ENCODE peak calls at places on chromosomes 2 and 18, in six cellular contexts. U, Y, R, S, W and A are unnamed samples.

GRCh38 chr18:67232991-67233390 is 283.5 kb downstream of the DSEL start:
- DNase-seq in U (no peak), Y (no peak), R (no peak), S (no peak), W (no peak), A (no peak)

GRCh38 chr18:22378672-22379282 is 38.9 kb downstream of the CTAGE1 start:
- DNase-seq in U (peak; percentile 75), Y (peak; percentile 3), R (peak; percentile 27), S (no peak), W (peak; percentile 38), A (no peak)

GRCh38 chr2:171798156-171798815 is 95.8 kb downstream of the SLC25A12 start:
- DNase-seq in U (no peak), Y (no peak), R (no peak), S (no peak), W (no peak), A (no peak)

GRCh38 chr18:50169149-50169548 is 25.8 kb downstream of the MYO5B start:
- DNase-seq in U (no peak), Y (no peak), R (no peak), S (no peak), W (no peak), A (no peak)

GRCh38 chr2:151299940-151300539 is 10.6 kb upstream of the NMI start:
- DNase-seq in U (no peak), Y (no peak), R (no peak), S (no peak), W (no peak), A (no peak)

GRCh38 chr2:105787376-105788318 is 42.9 kb downstream of the NCK2 start:
- DNase-seq in U (peak; percentile 24), Y (no peak), R (no peak), S (peak; percentile 59), W (no peak), A (no peak)

GRCh38 chr2:96427917-96428316 is 77.2 kb downstream of the NEURL3 start:
- DNase-seq in U (no peak), Y (no peak), R (no peak), S (no peak), W (no peak), A (no peak)

GRCh38 chr2:15812187-15812830 is 128.0 kb upstream of the MYCN start:
- DNase-seq in U (no peak), Y (peak; percentile 95), R (peak; percentile 33), S (no peak), W (no peak), A (no peak)

GRCh38 chr18:49890041-49890440 is 76.7 kb upstream of the ACAA2 start:
- DNase-seq in U (no peak), Y (no peak), R (no peak), S (no peak), W (no peak), A (no peak)

GRCh38 chr18:76756491-76757288 is 65.7 kb upstream of the ZNF236 start:
- DNase-seq in U (no peak), Y (peak; percentile 48), R (peak; percentile 34), S (no peak), W (no peak), A (no peak)

GRCh38 chr2:179226203-179226960 is 38.2 kb downstream of the SESTD1 start:
- DNase-seq in U (no peak), Y (no peak), R (no peak), S (no peak), W (no peak), A (no peak)

GRCh38 chr2:177153805-177154204 is 58.8 kb upstream of the HNRNPA3 start:
- DNase-seq in U (no peak), Y (no peak), R (no peak), S (no peak), W (no peak), A (no peak)

GRCh38 chr2:147469471-147469870 is 375.4 kb upstream of the ACVR2A start:
- DNase-seq in U (peak; percentile 63), Y (no peak), R (no peak), S (no peak), W (no peak), A (no peak)

GRCh38 chr18:20966795-20967194 is 144.8 kb downstream of the ROCK1 start:
- DNase-seq in U (no peak), Y (no peak), R (no peak), S (no peak), W (no peak), A (no peak)

GRCh38 chr18:56576826-56577573 is 61.4 kb downstream of the TXNL1 start:
- DNase-seq in U (no peak), Y (no peak), R (no peak), S (no peak), W (no peak), A (no peak)

GRCh38 chr2:61016392-61017002 is 1.0 kb upstream of the PEX13 start:
- DNase-seq in U (no peak), Y (no peak), R (no peak), S (no peak), W (no peak), A (no peak)

GRCh38 chr2:150653351-150653750 is 165.9 kb upstream of the RND3 start:
- DNase-seq in U (no peak), Y (no peak), R (no peak), S (no peak), W (no peak), A (no peak)

GRCh38 chr2:134247679-134248078 is 6.2 kb upstream of the MGAT5 start:
- DNase-seq in U (no peak), Y (no peak), R (no peak), S (no peak), W (no peak), A (no peak)